ENCODE peak calls at places on chromosomes 12 and 14, in ten cellular contexts. One of them, this sample, is unnamed.

GRCh38 chr12:18158774-18159557 is 69.0 kb upstream of the RERGL start:
- DNase-seq in endodermal cell: peak; percentile 68
- DNase-seq in iPS DF 6.9: peak; percentile 39
- DNase-seq in right lobe of liver: no peak
- DNase-seq in CD8-positive, alpha-beta T cell: no peak
- DNase-seq in esophagus muscularis mucosa: no peak
- DNase-seq in neural progenitor cell: peak; percentile 63
- DNase-seq in aorta: no peak
- DNase-seq in mesenchymal stem cell: peak; percentile 54
- DNase-seq in testis: peak; percentile 64
- DNase-seq in this sample: peak; percentile 68

GRCh38 chr14:92473261-92473946 is 40.2 kb upstream of the RIN3 start:
- DNase-seq in endodermal cell: peak; percentile 39
- DNase-seq in iPS DF 6.9: no peak
- DNase-seq in right lobe of liver: no peak
- DNase-seq in CD8-positive, alpha-beta T cell: no peak
- DNase-seq in esophagus muscularis mucosa: no peak
- DNase-seq in neural progenitor cell: no peak
- DNase-seq in aorta: no peak
- DNase-seq in mesenchymal stem cell: peak; percentile 81
- DNase-seq in testis: peak; percentile 15
- DNase-seq in this sample: peak; percentile 87

GRCh38 chr12:30692470-30692869 is 3.2 kb downstream of the IPO8 start:
- DNase-seq in endodermal cell: no peak
- DNase-seq in iPS DF 6.9: no peak
- DNase-seq in right lobe of liver: no peak
- DNase-seq in CD8-positive, alpha-beta T cell: no peak
- DNase-seq in esophagus muscularis mucosa: no peak
- DNase-seq in neural progenitor cell: no peak
- DNase-seq in aorta: no peak
- DNase-seq in mesenchymal stem cell: peak; percentile 3
- DNase-seq in testis: no peak
- DNase-seq in this sample: peak; percentile 58

GRCh38 chr14:42130809-42131208 is 524.1 kb downstream of the LRFN5 start:
- DNase-seq in endodermal cell: no peak
- DNase-seq in iPS DF 6.9: no peak
- DNase-seq in right lobe of liver: no peak
- DNase-seq in CD8-positive, alpha-beta T cell: no peak
- DNase-seq in esophagus muscularis mucosa: no peak
- DNase-seq in neural progenitor cell: no peak
- DNase-seq in aorta: no peak
- DNase-seq in mesenchymal stem cell: no peak
- DNase-seq in testis: no peak
- DNase-seq in this sample: peak; percentile 7

GRCh38 chr12:86411710-86412109 is 155.5 kb upstream of the MGAT4C start:
- DNase-seq in endodermal cell: no peak
- DNase-seq in iPS DF 6.9: no peak
- DNase-seq in right lobe of liver: no peak
- DNase-seq in CD8-positive, alpha-beta T cell: no peak
- DNase-seq in esophagus muscularis mucosa: no peak
- DNase-seq in neural progenitor cell: no peak
- DNase-seq in aorta: no peak
- DNase-seq in mesenchymal stem cell: no peak
- DNase-seq in testis: no peak
- DNase-seq in this sample: no peak

GRCh38 chr12:131106542-131106941 is 152.8 kb downstream of the ADGRD1 start:
- DNase-seq in endodermal cell: peak; percentile 39
- DNase-seq in iPS DF 6.9: no peak
- DNase-seq in right lobe of liver: no peak
- DNase-seq in CD8-positive, alpha-beta T cell: no peak
- DNase-seq in esophagus muscularis mucosa: no peak
- DNase-seq in neural progenitor cell: no peak
- DNase-seq in aorta: no peak
- DNase-seq in mesenchymal stem cell: no peak
- DNase-seq in testis: no peak
- DNase-seq in this sample: no peak

GRCh38 chr12:24496755-24497154 is 452.1 kb downstream of the BCAT1 start:
- DNase-seq in endodermal cell: no peak
- DNase-seq in iPS DF 6.9: no peak
- DNase-seq in right lobe of liver: no peak
- DNase-seq in CD8-positive, alpha-beta T cell: no peak
- DNase-seq in esophagus muscularis mucosa: no peak
- DNase-seq in neural progenitor cell: no peak
- DNase-seq in aorta: no peak
- DNase-seq in mesenchymal stem cell: peak; percentile 71
- DNase-seq in testis: no peak
- DNase-seq in this sample: peak; percentile 7

GRCh38 chr12:109580684-109581333 is 7.2 kb downstream of the MVK start:
- DNase-seq in endodermal cell: no peak
- DNase-seq in iPS DF 6.9: no peak
- DNase-seq in right lobe of liver: no peak
- DNase-seq in CD8-positive, alpha-beta T cell: no peak
- DNase-seq in esophagus muscularis mucosa: no peak
- DNase-seq in neural progenitor cell: no peak
- DNase-seq in aorta: no peak
- DNase-seq in mesenchymal stem cell: no peak
- DNase-seq in testis: no peak
- DNase-seq in this sample: no peak

GRCh38 chr14:101876539-101876938 is 87.8 kb upstream of the DYNC1H1 start:
- DNase-seq in endodermal cell: no peak
- DNase-seq in iPS DF 6.9: no peak
- DNase-seq in right lobe of liver: no peak
- DNase-seq in CD8-positive, alpha-beta T cell: peak; percentile 50
- DNase-seq in esophagus muscularis mucosa: peak; percentile 96
- DNase-seq in neural progenitor cell: no peak
- DNase-seq in aorta: peak; percentile 88
- DNase-seq in mesenchymal stem cell: peak; percentile 80
- DNase-seq in testis: peak; percentile 65
- DNase-seq in this sample: no peak
- H3K4me1 ChIP-seq in endodermal cell: no peaks in the 10 kb centered on the region
- H3K4me1 ChIP-seq in iPS DF 6.9: no peaks in the 10 kb centered on the region
- H3K4me1 ChIP-seq in right lobe of liver: no peaks in the 10 kb centered on the region
- H3K4me1 ChIP-seq in CD8-positive, alpha-beta T cell: peaks cover 58% of the 10 kb centered on the region
- H3K4me1 ChIP-seq in esophagus muscularis mucosa: peaks cover 64% of the 10 kb centered on the region
- H3K4me1 ChIP-seq in neural progenitor cell: no peaks in the 10 kb centered on the region
- H3K4me1 ChIP-seq in aorta: no peaks in the 10 kb centered on the region
- H3K4me1 ChIP-seq in mesenchymal stem cell: peaks cover 30% of the 10 kb centered on the region
- H3K4me1 ChIP-seq in testis: peaks cover 21% of the 10 kb centered on the region
- H3K4me1 ChIP-seq in this sample: peaks cover 6% of the 10 kb centered on the region

DNA sequence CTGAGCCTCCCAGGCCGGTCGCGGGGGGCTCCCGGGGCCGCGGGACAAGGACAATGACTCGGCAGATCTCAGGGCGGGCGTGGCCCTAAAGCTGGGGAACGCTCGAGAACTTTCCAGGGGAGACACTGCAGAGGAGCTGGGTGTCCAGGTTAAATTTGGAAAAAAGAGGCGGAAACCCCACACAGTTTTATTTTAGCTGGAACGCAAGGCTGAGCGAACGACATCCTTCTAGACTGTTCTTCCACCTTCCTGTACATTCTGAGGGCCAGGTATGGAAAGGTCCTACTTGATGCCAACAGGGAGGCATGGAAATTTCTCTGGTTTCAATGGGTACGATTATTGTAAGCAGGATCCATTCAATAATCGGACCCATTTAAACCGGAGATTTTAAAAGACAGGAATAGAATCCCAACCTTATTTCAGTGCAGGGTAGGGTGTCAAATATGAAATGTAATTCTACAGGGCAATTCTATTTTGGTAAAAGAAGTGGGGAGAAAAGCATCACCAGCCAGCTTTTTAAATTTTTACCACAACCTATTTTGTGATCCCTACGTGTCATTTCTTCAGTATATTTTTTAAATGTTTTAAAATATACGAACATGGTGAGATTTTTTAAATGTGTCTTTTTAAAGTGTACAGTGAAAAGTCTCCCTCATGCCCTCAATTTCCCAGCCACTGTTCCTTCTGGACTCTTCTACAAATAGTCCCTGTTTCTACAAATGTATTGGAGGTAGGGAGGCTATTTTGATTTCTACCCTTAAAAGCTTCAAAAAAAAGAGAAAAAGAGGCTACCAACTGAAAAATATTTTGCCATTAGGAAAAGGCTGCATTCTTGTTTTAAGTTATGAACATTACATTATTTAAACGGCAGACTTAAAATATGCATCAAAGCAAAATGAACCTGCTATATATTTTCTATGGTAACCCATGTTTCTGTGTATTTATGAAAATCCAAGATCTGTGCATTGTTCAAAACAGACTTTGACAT is 1.1 kb upstream of the UBC start:
- DNase-seq in endodermal cell: no peak
- DNase-seq in iPS DF 6.9: no peak
- DNase-seq in right lobe of liver: peak; percentile 80
- DNase-seq in CD8-positive, alpha-beta T cell: no peak
- DNase-seq in esophagus muscularis mucosa: no peak
- DNase-seq in neural progenitor cell: peak; percentile 79
- DNase-seq in aorta: peak; percentile 74
- DNase-seq in mesenchymal stem cell: peak; percentile 63
- DNase-seq in testis: peak; percentile 51
- DNase-seq in this sample: peak; percentile 68
- H3K4me1 ChIP-seq in endodermal cell: peaks cover 12% of the 10 kb centered on the region
- H3K4me1 ChIP-seq in iPS DF 6.9: no peaks in the 10 kb centered on the region
- H3K4me1 ChIP-seq in right lobe of liver: peaks cover 3% of the 10 kb centered on the region
- H3K4me1 ChIP-seq in CD8-positive, alpha-beta T cell: peaks cover 56% of the 10 kb centered on the region
- H3K4me1 ChIP-seq in esophagus muscularis mucosa: peaks cover 71% of the 10 kb centered on the region
- H3K4me1 ChIP-seq in neural progenitor cell: peaks cover 42% of the 10 kb centered on the region
- H3K4me1 ChIP-seq in aorta: no peaks in the 10 kb centered on the region
- H3K4me1 ChIP-seq in mesenchymal stem cell: peaks cover 12% of the 10 kb centered on the region
- H3K4me1 ChIP-seq in testis: peaks cover 44% of the 10 kb centered on the region
- H3K4me1 ChIP-seq in this sample: peaks cover 38% of the 10 kb centered on the region

GRCh38 chr14:90574640-90575131 is 177.9 kb downstream of the CALM1 start:
- DNase-seq in endodermal cell: no peak
- DNase-seq in iPS DF 6.9: no peak
- DNase-seq in right lobe of liver: no peak
- DNase-seq in CD8-positive, alpha-beta T cell: no peak
- DNase-seq in esophagus muscularis mucosa: no peak
- DNase-seq in neural progenitor cell: no peak
- DNase-seq in aorta: no peak
- DNase-seq in mesenchymal stem cell: no peak
- DNase-seq in testis: peak; percentile 61
- DNase-seq in this sample: no peak
- H3K4me1 ChIP-seq in endodermal cell: peaks cover 3% of the 10 kb centered on the region
- H3K4me1 ChIP-seq in iPS DF 6.9: peaks cover 3% of the 10 kb centered on the region
- H3K4me1 ChIP-seq in right lobe of liver: no peaks in the 10 kb centered on the region
- H3K4me1 ChIP-seq in CD8-positive, alpha-beta T cell: no peaks in the 10 kb centered on the region
- H3K4me1 ChIP-seq in esophagus muscularis mucosa: peaks cover 57% of the 10 kb centered on the region
- H3K4me1 ChIP-seq in neural progenitor cell: peaks cover 13% of the 10 kb centered on the region
- H3K4me1 ChIP-seq in aorta: no peaks in the 10 kb centered on the region
- H3K4me1 ChIP-seq in mesenchymal stem cell: peaks cover 2% of the 10 kb centered on the region
- H3K4me1 ChIP-seq in testis: peaks cover 24% of the 10 kb centered on the region
- H3K4me1 ChIP-seq in this sample: peaks cover 12% of the 10 kb centered on the region

DNA sequence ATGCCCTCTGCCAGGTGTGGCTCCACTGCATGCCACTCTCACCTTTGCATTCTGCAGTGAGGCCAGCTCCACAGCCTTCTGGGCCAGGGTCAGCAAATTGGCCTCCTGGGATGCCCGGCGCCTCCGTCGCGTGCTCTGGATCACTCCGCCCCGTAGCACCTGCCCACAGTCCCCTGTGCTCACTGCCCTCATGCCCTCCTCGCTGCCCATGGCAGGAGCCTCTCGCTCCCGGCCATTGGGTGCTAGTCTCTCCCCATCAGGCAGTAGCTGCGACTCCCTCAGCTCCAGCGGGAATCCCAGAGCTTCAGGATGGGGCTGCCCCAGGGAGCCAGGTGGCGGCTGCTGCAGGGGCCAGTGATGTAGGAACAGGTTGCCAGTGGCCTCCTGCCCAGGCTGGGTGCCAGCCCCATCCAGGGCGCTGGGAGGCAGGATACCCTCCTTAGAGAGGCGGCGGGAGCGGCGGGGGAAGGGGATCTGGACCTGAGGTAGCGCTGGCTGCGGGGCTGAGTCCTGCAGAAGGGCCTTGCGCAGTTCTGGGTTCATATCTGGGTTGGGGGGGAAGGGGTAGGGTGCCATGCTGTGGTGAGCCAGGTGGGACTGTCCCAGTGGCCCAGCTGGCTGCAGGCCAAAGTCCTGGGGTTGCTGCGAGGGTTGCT is 24.5 kb upstream of the PNMA1 start:
- DNase-seq in endodermal cell: no peak
- DNase-seq in iPS DF 6.9: no peak
- DNase-seq in right lobe of liver: peak; percentile 48
- DNase-seq in CD8-positive, alpha-beta T cell: no peak
- DNase-seq in esophagus muscularis mucosa: no peak
- DNase-seq in neural progenitor cell: no peak
- DNase-seq in aorta: no peak
- DNase-seq in mesenchymal stem cell: no peak
- DNase-seq in testis: no peak
- DNase-seq in this sample: no peak
- H3K4me1 ChIP-seq in endodermal cell: peaks cover 10% of the 10 kb centered on the region
- H3K4me1 ChIP-seq in iPS DF 6.9: peaks cover 10% of the 10 kb centered on the region
- H3K4me1 ChIP-seq in right lobe of liver: peaks cover 12% of the 10 kb centered on the region
- H3K4me1 ChIP-seq in CD8-positive, alpha-beta T cell: peaks cover 54% of the 10 kb centered on the region
- H3K4me1 ChIP-seq in esophagus muscularis mucosa: peaks cover 57% of the 10 kb centered on the region
- H3K4me1 ChIP-seq in neural progenitor cell: peaks cover 22% of the 10 kb centered on the region
- H3K4me1 ChIP-seq in aorta: no peaks in the 10 kb centered on the region
- H3K4me1 ChIP-seq in mesenchymal stem cell: peaks cover 47% of the 10 kb centered on the region
- H3K4me1 ChIP-seq in testis: peaks cover 43% of the 10 kb centered on the region
- H3K4me1 ChIP-seq in this sample: peaks cover 43% of the 10 kb centered on the region